ENCODE peak calls at places on chromosomes 2 and 18, in six cellular contexts. H is K562, V is H1, T is HepG2, R is GM12878, Y is HCT116. J is an unnamed sample.

GRCh38 chr18:45521777-45522176 is 93.5 kb upstream of the SLC14A2 start:
- DNase-seq in V (no peak), T (no peak), Y (no peak), R (no peak), H (no peak), J (no peak)

GRCh38 chr2:194087569-194087968 is 1569.5 kb upstream of the SLC39A10 start:
- DNase-seq in Y (no peak), T (no peak), V (no peak), R (no peak), H (no peak), J (no peak)

GRCh38 chr2:69156624-69157023 is 143.6 kb downstream of the ANTXR1 start:
- DNase-seq in V (no peak), Y (no peak), R (no peak), T (no peak), H (no peak), J (no peak)

GRCh38 chr2:64947906-64948305 is 41.3 kb upstream of the SLC1A4 start:
- DNase-seq in T (no peak), R (no peak), H (no peak), Y (no peak), V (no peak), J (no peak)

GRCh38 chr2:182208421-182208820 is 218.4 kb downstream of the PDE1A start:
- DNase-seq in T (no peak), H (no peak), R (no peak), V (no peak), Y (no peak), J (no peak)

GRCh38 chr18:56240405-56240804 is 398.0 kb downstream of the TXNL1 start:
- DNase-seq in Y (no peak), H (no peak), V (no peak), T (no peak), R (no peak), J (no peak)

GRCh38 chr2:8636691-8637636 is 44.9 kb upstream of the ID2 start:
- DNase-seq in H (no peak), Y (no peak), T (no peak), V (peak; percentile 19), R (no peak), J (no peak)

GRCh38 chr2:237486819-237487448 is at the start of gene MLPH:
- DNase-seq in R (no peak), V (no peak), H (no peak), T (no peak), Y (no peak), J (no peak)

GRCh38 chr18:63336366-63337099 is 17.0 kb upstream of the BCL2 start:
- DNase-seq in V (no peak), Y (peak; percentile 57), T (peak; percentile 79), H (no peak), R (no peak), J (no peak)

GRCh38 chr2:176159678-176160250 is 2.7 kb downstream of the HOXD3 start:
- DNase-seq in Y (no peak), H (no peak), T (no peak), R (no peak), V (no peak), J (no peak)

GRCh38 chr2:144459937-144460336 is 60.0 kb downstream of the ZEB2 start:
- DNase-seq in H (no peak), Y (no peak), V (no peak), T (no peak), R (no peak), J (no peak)

GRCh38 chr2:237574894-237575868 is 8.8 kb downstream of the PRLH start:
- DNase-seq in V (no peak), Y (peak; percentile 54), H (no peak), T (no peak), R (no peak), J (no peak)

GRCh38 chr18:2028986-2029385 is 542.3 kb downstream of the METTL4 start:
- DNase-seq in T (no peak), Y (no peak), V (no peak), R (no peak), H (no peak), J (no peak)

GRCh38 chr2:1295740-1296139 is 117.5 kb upstream of the TPO start:
- DNase-seq in V (no peak), R (no peak), T (no peak), Y (no peak), H (no peak), J (no peak)

GRCh38 chr2:165961818-165962217 is 8.2 kb upstream of the TTC21B start:
- DNase-seq in Y (no peak), H (no peak), V (no peak), T (no peak), R (no peak), J (no peak)

GRCh38 chr2:64640153-64641044 is 13.3 kb downstream of the SERTAD2 start:
- DNase-seq in V (no peak), R (no peak), T (no peak), H (peak; percentile 49), Y (no peak), J (peak; percentile 63)

DNA sequence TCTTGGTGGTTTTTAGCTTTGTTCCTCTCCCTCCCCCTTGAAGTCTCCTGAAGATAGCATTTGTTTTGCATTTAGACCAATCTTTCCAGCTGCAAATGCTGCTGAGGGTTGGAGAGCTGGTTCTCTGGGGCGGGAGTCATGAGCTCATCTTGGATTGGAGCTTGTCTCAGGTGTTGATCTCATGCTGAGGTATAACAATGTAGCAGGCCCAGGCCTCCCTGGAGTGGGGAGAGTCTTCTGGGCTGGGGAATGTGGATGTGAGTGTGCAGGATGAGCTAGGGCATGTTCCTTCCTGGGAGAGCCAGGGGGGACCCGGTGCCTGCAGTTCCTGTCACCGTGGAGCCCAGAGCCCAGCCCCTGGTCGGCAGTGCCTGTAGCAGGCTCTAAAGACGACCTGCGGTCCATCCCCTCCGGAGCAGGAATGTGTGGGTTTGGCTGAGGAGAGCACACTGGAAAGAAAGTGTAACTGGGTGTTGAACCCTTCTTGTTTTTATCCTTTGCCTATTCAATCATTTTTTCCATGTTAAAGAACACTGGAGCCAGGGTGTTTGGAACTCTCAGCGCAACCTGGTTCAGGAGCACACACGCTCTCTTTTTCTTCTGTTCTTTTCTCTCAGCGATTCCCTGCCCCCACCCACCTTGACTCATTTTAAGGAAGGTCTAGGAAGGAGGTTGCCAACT is 2.7 kb downstream of the ZNF532 start:
- DNase-seq in R (no peak), T (no peak), H (no peak), Y (no peak), V (peak; percentile 80), J (no peak)
- TF ChIP-seq ZNF274 in R (no peak), T (no peak), H (no peak), Y (no peak), V (no peak), J (no peak)

DNA sequence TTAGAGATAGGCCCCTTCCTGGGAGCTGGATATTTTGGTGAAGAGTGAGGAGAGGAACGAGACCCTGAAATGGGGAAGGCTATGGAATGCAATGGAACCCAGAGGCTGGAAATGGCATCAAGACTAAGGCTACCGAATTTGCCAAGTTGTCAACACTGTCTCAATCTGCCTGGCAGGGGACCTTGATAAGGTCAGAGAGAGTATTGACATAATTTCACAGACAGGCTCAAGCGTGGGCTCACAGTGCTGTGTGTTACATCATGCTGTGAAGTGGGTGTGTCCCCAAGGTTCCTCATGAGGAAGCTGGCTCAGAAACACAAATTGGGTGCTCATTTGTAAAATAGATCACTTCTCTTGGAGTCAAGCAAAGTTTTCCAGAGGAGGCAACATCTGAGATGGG is 51.8 kb upstream of the CYRIA start:
- DNase-seq in T (no peak), R (no peak), H (no peak), Y (no peak), V (no peak), J (no peak)
- TF ChIP-seq ZNF274 in T (no peak), R (no peak), H (no peak), Y (no peak), V (no peak), J (no peak)

GRCh38 chr2:84458436-84459027 is 548 bp downstream of the SUCLG1 start:
- DNase-seq in T (peak; percentile 49), V (no peak), R (no peak), H (peak; percentile 15), Y (no peak), J (no peak)

GRCh38 chr2:84454581-84454980 is 4.5 kb downstream of the SUCLG1 start:
- DNase-seq in R (no peak), Y (no peak), V (no peak), T (no peak), H (no peak), J (no peak)

GRCh38 chr2:84461310-84461709 is 2.2 kb upstream of the SUCLG1 start:
- DNase-seq in V (no peak), R (no peak), H (no peak), T (peak; percentile 37), Y (no peak), J (no peak)

GRCh38 chr2:84459028-84459943 is at the start of gene SUCLG1:
- DNase-seq in R (peak; percentile 72), T (peak; percentile 79), Y (peak; percentile 62), H (peak; percentile 95), V (peak; percentile 47), J (peak; percentile 71)

DNA sequence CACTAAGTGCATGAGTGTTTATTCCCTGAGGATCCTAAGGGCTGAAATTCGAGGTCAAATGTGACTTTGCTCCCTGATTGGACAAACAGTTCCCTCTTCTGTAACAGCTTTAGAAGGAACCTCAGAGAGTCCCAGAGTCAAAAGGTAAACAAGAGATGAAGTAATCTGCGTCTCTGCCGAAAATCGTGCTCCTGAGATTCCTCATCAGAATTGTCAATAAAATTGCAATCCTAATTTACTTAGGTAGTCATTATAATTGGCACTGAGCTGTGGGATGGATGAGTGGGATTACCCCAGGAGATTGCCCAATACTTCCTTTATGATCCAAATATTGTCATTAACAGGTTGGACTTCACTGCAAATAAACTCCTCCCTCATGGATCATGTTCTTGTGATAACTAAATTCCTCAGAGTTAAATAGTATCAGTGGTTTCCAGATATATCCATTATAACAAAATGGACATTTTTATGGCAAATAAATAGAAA is 907 bp upstream of the SUCLG1 start:
- DNase-seq in R (no peak), H (no peak), Y (no peak), V (no peak), T (no peak), J (no peak)
- TF ChIP-seq ZNF274 in R (no peak), H (no peak), Y (no peak), V (no peak), T (no peak), J (no peak)

GRCh38 chr2:44939074-44940052 is 2.1 kb upstream of the SIX3 start:
- DNase-seq in R (no peak), H (no peak), Y (no peak), T (no peak), V (no peak), J (no peak)

GRCh38 chr2:44938287-44939073 is 3.0 kb upstream of the SIX3 start:
- DNase-seq in V (no peak), T (peak; percentile 26), R (no peak), Y (no peak), H (no peak), J (no peak)

GRCh38 chr2:44936275-44936674 is 5.2 kb upstream of the SIX3 start:
- DNase-seq in T (no peak), H (no peak), R (no peak), V (no peak), Y (no peak), J (no peak)

GRCh38 chr2:44936715-44937687 is 4.5 kb upstream of the SIX3 start:
- DNase-seq in R (no peak), V (no peak), T (no peak), Y (no peak), H (no peak), J (no peak)

DNA sequence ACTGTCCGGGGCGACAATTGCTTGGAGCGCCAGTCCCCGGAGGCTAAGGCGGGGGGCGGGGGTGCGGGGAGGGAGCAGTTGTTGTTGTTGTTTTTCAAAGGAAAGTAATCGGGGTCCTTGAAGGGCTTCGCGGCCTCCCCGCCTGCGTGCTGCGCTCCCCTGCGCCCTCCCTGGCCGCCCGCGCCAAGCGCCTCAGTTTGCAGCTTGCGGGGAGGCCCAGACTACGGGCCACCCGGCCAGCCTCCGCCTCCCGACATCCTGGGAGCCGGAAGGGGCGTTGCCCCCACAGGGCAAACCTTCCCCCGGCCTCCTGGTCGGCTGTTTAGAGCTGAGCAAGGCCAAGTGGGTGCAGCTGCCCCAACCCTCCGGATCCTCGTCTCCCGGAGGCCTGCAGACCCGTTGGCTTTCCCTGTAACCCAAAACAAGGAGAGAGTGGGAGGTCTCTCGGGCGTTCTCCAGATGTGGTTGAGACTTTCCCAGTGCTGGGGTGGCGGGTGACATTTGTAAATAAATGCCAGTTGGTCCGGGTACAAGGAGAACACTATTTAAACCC is 3.7 kb upstream of the SIX3 start:
- DNase-seq in V (no peak), T (no peak), Y (peak; percentile 57), R (no peak), H (peak; percentile 38), J (no peak)
- TF ChIP-seq ZNF274 in V (no peak), T (no peak), Y (no peak), R (no peak), H (no peak), J (no peak)

J was measured in NT2/D1.